ENCODE peak calls at places on chromosomes 11 and 22, in four cellular contexts. One of them, this sample, is unnamed.

GRCh38 chr11:22624742-22625447 is 728 bp downstream of the FANCF start:
- DNase-seq in fibroblast of lung: peak
- DNase-seq in mammary epithelial cell: peak
- DNase-seq in keratinocyte: peak
- DNase-seq in this sample: peak

GRCh38 chr11:6570691-6571427 is 32.6 kb downstream of the RRP8 start:
- DNase-seq in mammary epithelial cell: no peak
- DNase-seq in fibroblast of lung: no peak
- DNase-seq in keratinocyte: no peak
- DNase-seq in this sample: no peak

GRCh38 chr22:20782083-20782482 is 8.2 kb downstream of the SERPIND1 start:
- DNase-seq in mammary epithelial cell: no peak
- DNase-seq in keratinocyte: no peak
- DNase-seq in fibroblast of lung: no peak
- DNase-seq in this sample: no peak

GRCh38 chr11:74341926-74342325 is 30.5 kb upstream of the P4HA3 start:
- DNase-seq in keratinocyte: no peak
- DNase-seq in mammary epithelial cell: no peak
- DNase-seq in fibroblast of lung: peak
- DNase-seq in this sample: no peak

GRCh38 chr11:15204766-15205165 is 90.0 kb downstream of the INSC start:
- DNase-seq in mammary epithelial cell: no peak
- DNase-seq in keratinocyte: no peak
- DNase-seq in fibroblast of lung: no peak
- DNase-seq in this sample: no peak

GRCh38 chr11:31815743-31816466 is 4.8 kb upstream of the PAX6 start:
- DNase-seq in fibroblast of lung: no peak
- DNase-seq in keratinocyte: no peak
- DNase-seq in mammary epithelial cell: no peak
- DNase-seq in this sample: peak

GRCh38 chr11:9092846-9093778 is 1.7 kb upstream of the SCUBE2 start:
- DNase-seq in keratinocyte: no peak
- DNase-seq in fibroblast of lung: peak
- DNase-seq in mammary epithelial cell: no peak
- DNase-seq in this sample: peak

GRCh38 chr22:50678651-50679521 is 6.3 kb downstream of the SHANK3 start:
- DNase-seq in keratinocyte: no peak
- DNase-seq in fibroblast of lung: no peak
- DNase-seq in mammary epithelial cell: no peak
- DNase-seq in this sample: no peak

GRCh38 chr11:2700415-2701211 is 819 bp upstream of the KCNQ1OT1 start:
- DNase-seq in mammary epithelial cell: no peak
- DNase-seq in keratinocyte: no peak
- DNase-seq in fibroblast of lung: peak
- DNase-seq in this sample: peak

GRCh38 chr11:14335712-14336111 is 23.3 kb downstream of the RRAS2 start:
- DNase-seq in mammary epithelial cell: no peak
- DNase-seq in fibroblast of lung: no peak
- DNase-seq in keratinocyte: no peak
- DNase-seq in this sample: no peak

GRCh38 chr11:337711-338110 is 17.1 kb upstream of the IFITM3 start:
- DNase-seq in mammary epithelial cell: no peak
- DNase-seq in fibroblast of lung: no peak
- DNase-seq in keratinocyte: no peak
- DNase-seq in this sample: no peak

GRCh38 chr11:85682330-85683305 is 3.4 kb downstream of the CCDC89 start:
- DNase-seq in fibroblast of lung: peak
- DNase-seq in mammary epithelial cell: no peak
- DNase-seq in keratinocyte: no peak
- DNase-seq in this sample: peak

GRCh38 chr22:47367993-47368945 is 605.8 kb downstream of the TBC1D22A start:
- DNase-seq in fibroblast of lung: no peak
- DNase-seq in keratinocyte: no peak
- DNase-seq in mammary epithelial cell: no peak
- DNase-seq in this sample: no peak

GRCh38 chr11:112062923-112063322 is 10.9 kb downstream of the PIH1D2 start:
- DNase-seq in fibroblast of lung: peak
- DNase-seq in mammary epithelial cell: no peak
- DNase-seq in keratinocyte: no peak
- DNase-seq in this sample: no peak

GRCh38 chr11:128026596-128026995 is 560.8 kb downstream of the ETS1 start:
- DNase-seq in mammary epithelial cell: peak
- DNase-seq in keratinocyte: no peak
- DNase-seq in fibroblast of lung: peak
- DNase-seq in this sample: peak

GRCh38 chr22:23888615-23889401 is 5.4 kb upstream of the MIF start:
- DNase-seq in keratinocyte: no peak
- DNase-seq in fibroblast of lung: peak
- DNase-seq in mammary epithelial cell: peak
- DNase-seq in this sample: peak

GRCh38 chr11:131637469-131638175 is 267.2 kb downstream of the NTM start:
- DNase-seq in mammary epithelial cell: no peak
- DNase-seq in keratinocyte: no peak
- DNase-seq in fibroblast of lung: no peak
- DNase-seq in this sample: no peak

GRCh38 chr11:120749389-120749788 is 237.8 kb downstream of the GRIK4 start:
- DNase-seq in keratinocyte: no peak
- DNase-seq in fibroblast of lung: no peak
- DNase-seq in mammary epithelial cell: no peak
- DNase-seq in this sample: no peak

GRCh38 chr11:46296520-46297448 is 19.3 kb downstream of the CREB3L1 start:
- DNase-seq in mammary epithelial cell: no peak
- DNase-seq in fibroblast of lung: peak
- DNase-seq in keratinocyte: no peak
- DNase-seq in this sample: peak

GRCh38 chr11:35584321-35584720 is 33.9 kb upstream of the FJX1 start:
- DNase-seq in keratinocyte: peak
- DNase-seq in mammary epithelial cell: peak
- DNase-seq in fibroblast of lung: peak
- DNase-seq in this sample: peak

GRCh38 chr11:35274909-35275807 is 136.2 kb downstream of the CD44 start:
- DNase-seq in keratinocyte: no peak
- DNase-seq in mammary epithelial cell: peak
- DNase-seq in fibroblast of lung: peak
- DNase-seq in this sample: peak

GRCh38 chr11:23751280-23751679 is 745.6 kb upstream of the LUZP2 start:
- DNase-seq in keratinocyte: no peak
- DNase-seq in fibroblast of lung: no peak
- DNase-seq in mammary epithelial cell: no peak
- DNase-seq in this sample: no peak

GRCh38 chr11:19674831-19675230 is 37.8 kb upstream of the NAV2 start:
- DNase-seq in keratinocyte: no peak
- DNase-seq in fibroblast of lung: no peak
- DNase-seq in mammary epithelial cell: no peak
- DNase-seq in this sample: no peak

GRCh38 chr11:73314121-73314948 is 6.3 kb downstream of the ARHGEF17 start:
- DNase-seq in mammary epithelial cell: peak
- DNase-seq in fibroblast of lung: peak
- DNase-seq in keratinocyte: no peak
- DNase-seq in this sample: peak

GRCh38 chr22:27997538-27997937 is 78.5 kb upstream of the PITPNB start:
- DNase-seq in mammary epithelial cell: no peak
- DNase-seq in fibroblast of lung: no peak
- DNase-seq in keratinocyte: no peak
- DNase-seq in this sample: peak

GRCh38 chr11:38711110-38711509 is 2113.1 kb upstream of the RAG2 start:
- DNase-seq in fibroblast of lung: no peak
- DNase-seq in mammary epithelial cell: no peak
- DNase-seq in keratinocyte: no peak
- DNase-seq in this sample: no peak

GRCh38 chr22:47355776-47356432 is 593.5 kb downstream of the TBC1D22A start:
- DNase-seq in mammary epithelial cell: no peak
- DNase-seq in fibroblast of lung: no peak
- DNase-seq in keratinocyte: no peak
- DNase-seq in this sample: no peak

GRCh38 chr11:17599460-17599925 is 52.4 kb downstream of the OTOG start:
- DNase-seq in fibroblast of lung: no peak
- DNase-seq in mammary epithelial cell: no peak
- DNase-seq in keratinocyte: no peak
- DNase-seq in this sample: no peak

GRCh38 chr11:110491577-110492352 is 62.0 kb downstream of the FDX1 start:
- DNase-seq in fibroblast of lung: no peak
- DNase-seq in mammary epithelial cell: no peak
- DNase-seq in keratinocyte: no peak
- DNase-seq in this sample: no peak

GRCh38 chr22:45585437-45585755 is 82.7 kb downstream of the FBLN1 start:
- DNase-seq in mammary epithelial cell: no peak
- DNase-seq in fibroblast of lung: peak
- DNase-seq in keratinocyte: no peak
- DNase-seq in this sample: no peak

GRCh38 chr22:39388261-39389011 is 11.1 kb upstream of the TAB1 start:
- DNase-seq in mammary epithelial cell: peak
- DNase-seq in keratinocyte: no peak
- DNase-seq in fibroblast of lung: peak
- DNase-seq in this sample: peak

DNA sequence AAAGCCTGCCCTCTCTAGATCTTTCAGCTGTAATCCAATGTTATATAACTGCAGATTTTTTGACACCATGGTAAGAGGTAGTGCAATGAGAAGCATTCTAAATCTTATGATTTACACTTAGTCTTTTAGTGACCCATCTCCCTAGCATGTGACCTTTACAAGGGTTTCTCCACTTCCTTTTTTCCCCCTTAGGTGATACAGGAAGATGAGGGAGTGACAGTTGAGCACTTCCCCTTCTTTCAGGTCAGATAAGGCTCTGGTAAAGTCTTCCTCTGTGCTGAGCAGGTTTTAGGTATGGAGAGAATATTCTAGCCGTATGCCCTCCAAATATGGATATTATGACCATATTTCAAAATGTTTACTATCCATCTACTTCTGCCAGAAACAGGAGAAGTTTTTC is 753.6 kb downstream of the JRKL start:
- DNase-seq in keratinocyte: no peak
- DNase-seq in fibroblast of lung: no peak
- DNase-seq in mammary epithelial cell: no peak
- DNase-seq in this sample: no peak
- TF ChIP-seq EZH2 in keratinocyte: no peak
- TF ChIP-seq EZH2 in fibroblast of lung: no peak
- TF ChIP-seq EZH2 in mammary epithelial cell: no peak
- TF ChIP-seq EZH2 in this sample: no peak

DNA sequence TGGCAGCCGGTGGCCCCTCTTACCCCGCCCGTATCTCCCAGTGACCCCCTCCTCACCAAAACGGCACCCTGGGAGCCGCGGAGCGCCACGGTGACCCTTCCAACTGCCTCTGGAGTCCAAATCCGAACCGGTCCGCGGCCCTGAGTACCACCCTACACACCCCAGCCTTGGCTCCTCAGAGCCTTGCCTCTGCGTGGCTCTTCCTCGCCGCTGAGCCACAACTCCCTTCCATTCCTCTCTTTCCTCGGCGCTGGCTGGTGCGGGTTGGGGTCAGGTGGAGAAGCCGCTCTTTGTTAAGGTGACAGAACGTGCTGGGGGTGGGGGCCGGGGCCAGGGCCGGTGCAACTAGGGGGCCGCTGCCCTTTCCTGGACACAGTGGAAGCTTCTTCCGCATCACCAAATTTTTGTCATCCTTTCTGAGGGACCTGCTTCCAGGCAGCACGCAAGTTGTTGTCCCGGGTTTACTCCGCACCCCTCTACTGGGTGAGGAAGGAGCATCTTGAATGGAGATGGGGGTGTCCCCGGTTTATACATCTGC is 6.5 kb downstream of the ALX4 start:
- DNase-seq in keratinocyte: no peak
- DNase-seq in fibroblast of lung: no peak
- DNase-seq in mammary epithelial cell: no peak
- DNase-seq in this sample: no peak
- TF ChIP-seq EZH2 in keratinocyte: no peak
- TF ChIP-seq EZH2 in fibroblast of lung: no peak
- TF ChIP-seq EZH2 in mammary epithelial cell: no peak
- TF ChIP-seq EZH2 in this sample: no peak

DNA sequence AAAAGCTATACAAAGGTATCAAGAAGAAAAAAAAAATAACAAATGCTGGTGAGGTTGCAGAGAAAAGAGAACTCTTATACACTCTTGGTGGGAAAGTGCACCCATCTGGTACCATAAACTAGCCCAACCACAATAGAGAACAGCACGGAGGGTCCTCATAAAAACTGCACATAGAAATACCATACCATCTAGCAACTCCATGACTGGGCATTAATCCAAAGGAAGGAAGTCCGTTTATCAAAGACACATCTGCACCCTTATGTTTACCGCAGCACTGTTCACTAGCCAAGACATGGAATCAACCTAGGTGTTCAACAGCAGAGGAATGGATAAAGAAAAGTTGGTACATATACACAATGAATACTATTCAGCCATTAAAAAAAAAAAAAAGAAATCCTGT is 10.8 kb upstream of the CLDN5 start:
- DNase-seq in keratinocyte: no peak
- DNase-seq in mammary epithelial cell: no peak
- DNase-seq in fibroblast of lung: no peak
- DNase-seq in this sample: no peak
- TF ChIP-seq EZH2 in keratinocyte: no peak
- TF ChIP-seq EZH2 in mammary epithelial cell: no peak
- TF ChIP-seq EZH2 in fibroblast of lung: no peak
- TF ChIP-seq EZH2 in this sample: no peak

GRCh38 chr11:70078095-70078795 is at the start of gene ANO1:
- DNase-seq in fibroblast of lung: no peak
- DNase-seq in keratinocyte: no peak
- DNase-seq in mammary epithelial cell: no peak
- DNase-seq in this sample: peak
- TF ChIP-seq EZH2 in fibroblast of lung: peak
- TF ChIP-seq EZH2 in keratinocyte: no peak
- TF ChIP-seq EZH2 in mammary epithelial cell: no peak
- TF ChIP-seq EZH2 in this sample: peak

GRCh38 chr11:12591706-12592105 is 82.5 kb upstream of the TEAD1 start:
- DNase-seq in fibroblast of lung: no peak
- DNase-seq in mammary epithelial cell: no peak
- DNase-seq in keratinocyte: no peak
- DNase-seq in this sample: no peak
- TF ChIP-seq EZH2 in fibroblast of lung: no peak
- TF ChIP-seq EZH2 in mammary epithelial cell: no peak
- TF ChIP-seq EZH2 in keratinocyte: no peak
- TF ChIP-seq EZH2 in this sample: no peak

GRCh38 chr22:49671331-49672012 is 156.2 kb downstream of the BRD1 start:
- DNase-seq in mammary epithelial cell: no peak
- DNase-seq in keratinocyte: no peak
- DNase-seq in fibroblast of lung: no peak
- DNase-seq in this sample: no peak
- TF ChIP-seq EZH2 in mammary epithelial cell: no peak
- TF ChIP-seq EZH2 in keratinocyte: peak
- TF ChIP-seq EZH2 in fibroblast of lung: no peak
- TF ChIP-seq EZH2 in this sample: peak